ENCODE peak calls at places on chromosomes 11 and 22, in seven cellular contexts. Q is HepG2, P is K562, G is GM12878, M is HCT116, W is SK-N-SH, D is H1. N is an unnamed sample.

GRCh38 chr11:46485852-46486443 is 94.4 kb upstream of the CHRM4 start:
- DNase-seq in Q (no peak), P (no peak), G (no peak), M (no peak), W (peak; percentile 26), D (no peak), N (no peak)

GRCh38 chr11:65498977-65499712 is at the start of gene MALAT1:
- DNase-seq in Q (peak; percentile 88), P (peak; percentile 75), G (peak; percentile 82), M (peak; percentile 91), W (peak; percentile 70), D (no peak), N (no peak)

GRCh38 chr11:60251485-60252207 is 8.7 kb upstream of the MS4A4E start:
- DNase-seq in Q (peak; percentile 23), P (peak; percentile 37), G (peak; percentile 59), M (peak; percentile 24), W (peak; percentile 2), D (no peak), N (peak; percentile 14)

GRCh38 chr11:36316049-36316448 is 20.0 kb downstream of the PRR5L start:
- DNase-seq in Q (no peak), P (no peak), G (no peak), M (no peak), W (no peak), D (no peak), N (no peak)

GRCh38 chr11:78168539-78169477 is 19.6 kb downstream of the KCTD21 start:
- DNase-seq in Q (peak; percentile 64), P (peak; percentile 29), G (no peak), M (no peak), W (peak; percentile 75), D (no peak), N (no peak)

GRCh38 chr22:19974935-19975706 is 33.5 kb upstream of the TXNRD2 start:
- DNase-seq in Q (no peak), P (peak; percentile 86), G (no peak), M (no peak), W (no peak), D (no peak), N (no peak)

GRCh38 chr22:47171441-47172221 is 409.2 kb downstream of the TBC1D22A start:
- DNase-seq in Q (no peak), P (no peak), G (no peak), M (no peak), W (no peak), D (no peak), N (no peak)

GRCh38 chr11:132576706-132577105 is 955.6 kb downstream of the OPCML start:
- DNase-seq in Q (no peak), P (no peak), G (no peak), M (no peak), W (no peak), D (peak; percentile 10), N (no peak)

GRCh38 chr11:45410391-45411215 is 124.5 kb upstream of the SYT13 start:
- DNase-seq in Q (no peak), P (no peak), G (no peak), M (no peak), W (no peak), D (peak; percentile 19), N (no peak)

GRCh38 chr22:26502688-26503561 is 9.3 kb downstream of the TFIP11 start:
- DNase-seq in Q (no peak), P (peak; percentile 31), G (no peak), M (no peak), W (peak; percentile 59), D (no peak), N (peak; percentile 53)

GRCh38 chr11:12539570-12539969 is 134.7 kb upstream of the TEAD1 start:
- DNase-seq in Q (no peak), P (no peak), G (no peak), M (no peak), W (no peak), D (no peak), N (no peak)

GRCh38 chr11:34583818-34584217 is 37.1 kb upstream of the EHF start:
- DNase-seq in Q (no peak), P (no peak), G (no peak), M (no peak), W (no peak), D (no peak), N (no peak)

GRCh38 chr11:87290304-87290922 is 252.7 kb downstream of the TMEM135 start:
- DNase-seq in Q (peak; percentile 59), P (peak; percentile 41), G (no peak), M (peak; percentile 38), W (peak; percentile 50), D (no peak), N (peak; percentile 84)

GRCh38 chr22:48218889-48219420 is 1456.5 kb downstream of the TBC1D22A start:
- DNase-seq in Q (no peak), P (no peak), G (no peak), M (no peak), W (no peak), D (no peak), N (no peak)

GRCh38 chr11:34194576-34195335 is 89.3 kb downstream of the NAT10 start:
- DNase-seq in Q (no peak), P (no peak), G (no peak), M (no peak), W (peak; percentile 52), D (no peak), N (no peak)

GRCh38 chr22:19766506-19767426 is 6.2 kb downstream of the TBX1 start:
- DNase-seq in Q (no peak), P (peak; percentile 82), G (no peak), M (peak; percentile 50), W (peak; percentile 78), D (no peak), N (no peak)

GRCh38 chr11:91776660-91777059 is 448.0 kb upstream of the FAT3 start:
- DNase-seq in Q (no peak), P (no peak), G (no peak), M (no peak), W (no peak), D (no peak), N (no peak)

GRCh38 chr11:130449246-130449990 is 973 bp downstream of the ADAMTS15 start:
- DNase-seq in Q (no peak), P (no peak), G (no peak), M (no peak), W (peak; percentile 52), D (no peak), N (no peak)

GRCh38 chr22:32053165-32053755 is 10.2 kb downstream of the SLC5A1 start:
- DNase-seq in Q (no peak), P (no peak), G (no peak), M (no peak), W (no peak), D (no peak), N (no peak)

GRCh38 chr11:66262696-66263095 is 5.7 kb upstream of the RAB1B start:
- DNase-seq in Q (no peak), P (no peak), G (no peak), M (no peak), W (no peak), D (no peak), N (no peak)

GRCh38 chr11:80388133-80388532 is 947.3 kb upstream of the TENM4 start:
- DNase-seq in Q (no peak), P (no peak), G (no peak), M (no peak), W (no peak), D (no peak), N (no peak)

GRCh38 chr22:28015676-28016601 is 96.9 kb upstream of the PITPNB start:
- DNase-seq in Q (no peak), P (no peak), G (no peak), M (no peak), W (peak; percentile 92), D (no peak), N (no peak)

GRCh38 chr11:1005913-1006312 is 30.6 kb downstream of the MUC6 start:
- DNase-seq in Q (no peak), P (no peak), G (no peak), M (no peak), W (peak; percentile 60), D (no peak), N (no peak)

GRCh38 chr11:12179019-12179418 is 68.6 kb downstream of the MICAL2 start:
- DNase-seq in Q (no peak), P (no peak), G (no peak), M (no peak), W (no peak), D (no peak), N (no peak)

GRCh38 chr11:65109231-65110198 is 2.2 kb upstream of the TM7SF2 start:
- DNase-seq in Q (no peak), P (no peak), G (no peak), M (no peak), W (no peak), D (no peak), N (no peak)

DNA sequence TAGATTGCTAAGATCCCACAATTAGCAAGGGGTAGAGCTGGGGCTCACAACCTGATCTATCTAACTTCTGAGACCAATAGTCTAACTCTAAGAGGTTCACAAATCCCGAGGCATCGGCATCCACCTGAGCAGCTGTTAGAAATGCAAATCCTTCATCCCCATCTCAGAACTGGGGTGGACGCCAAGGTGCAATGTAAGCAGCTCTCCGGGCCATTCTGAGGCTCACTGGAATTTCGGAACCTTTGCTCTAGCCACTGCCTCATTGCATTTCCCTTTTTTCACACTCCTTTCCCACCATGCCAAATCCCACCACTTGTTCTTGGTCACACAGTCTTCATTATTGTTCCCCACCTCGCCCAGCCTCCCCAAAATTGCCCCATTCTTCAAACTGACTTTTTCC is 29.8 kb downstream of the MAML2 start:
- DNase-seq in Q (no peak), P (no peak), G (no peak), M (no peak), W (no peak), D (no peak), N (no peak)
- TF ChIP-seq JUND in Q (no peak), P (no peak), G (no peak), M (no peak), W (no peak), D (no peak), N (no peak)

GRCh38 chr11:72833083-72833733 is 19.0 kb downstream of the ATG16L2 start:
- DNase-seq in Q (no peak), P (no peak), G (no peak), M (no peak), W (no peak), D (no peak), N (no peak)
- TF ChIP-seq JUND in Q (no peak), P (no peak), G (no peak), M (no peak), W (no peak), D (no peak), N (no peak)

GRCh38 chr11:128720522-128720985 is 26.7 kb downstream of the FLI1 start:
- DNase-seq in Q (no peak), P (no peak), G (no peak), M (no peak), W (no peak), D (no peak), N (no peak)
- TF ChIP-seq JUND in Q (no peak), P (no peak), G (no peak), M (no peak), W (no peak), D (no peak), N (no peak)

DNA sequence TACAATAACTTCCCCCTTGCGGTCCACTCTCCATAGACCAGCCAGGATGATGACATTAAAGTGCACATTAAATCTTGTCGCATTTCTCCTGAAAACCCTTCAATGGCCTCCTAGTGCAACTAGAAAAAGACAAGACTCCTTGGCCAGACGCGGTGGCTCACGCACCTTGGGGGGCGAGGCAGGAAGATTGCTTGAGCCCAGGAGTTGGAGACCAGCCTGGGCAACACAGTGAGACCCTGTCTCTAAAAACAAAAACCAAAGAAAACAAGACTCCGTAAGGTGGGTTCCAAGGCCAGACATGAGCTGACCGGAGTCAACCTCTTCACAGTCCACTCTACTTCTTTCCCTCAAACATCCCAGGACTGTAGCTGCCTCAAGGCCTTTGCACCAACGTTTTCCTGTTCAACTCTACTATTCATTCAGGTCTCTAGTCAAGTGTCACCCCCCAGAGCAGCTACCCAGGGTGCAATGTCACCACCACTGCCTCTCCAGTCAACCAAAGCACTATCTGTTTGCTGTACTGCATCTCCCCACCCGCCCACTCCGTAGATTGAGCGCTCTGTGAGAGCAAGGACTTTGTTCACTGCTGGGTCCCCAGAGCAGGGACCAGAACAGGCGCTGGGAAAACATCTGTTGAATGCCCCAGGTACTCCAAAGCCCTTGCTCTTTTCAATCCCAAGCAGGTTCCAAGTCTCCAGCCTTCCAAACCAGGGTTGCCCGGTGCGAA is 739 bp downstream of the ZMAT5 start:
- DNase-seq in Q (peak; percentile 81), P (peak; percentile 51), G (no peak), M (no peak), W (peak; percentile 39), D (no peak), N (no peak)
- TF ChIP-seq JUND in Q (no peak), P (no peak), G (no peak), M (no peak), W (no peak), D (no peak), N (no peak)